ENCODE peak calls at places on chromosomes 3 and 15, in eight cellular contexts. B is breast epithelium; K is right lobe of liver; V is fibroblast of lung; W is cardiac fibroblast; P is Jurkat, Clone E6-1; D is AG04450; Q is CD8-positive, alpha-beta memory T cell. S is an unnamed sample.

GRCh38 chr15:85925649-85926237 is 131.0 kb upstream of the KLHL25 start:
- DNase-seq in W (no peak), V (no peak), P (no peak), B (no peak), D (no peak), Q (no peak), K (no peak), S (no peak)

GRCh38 chr15:43095708-43096347 is 10.0 kb downstream of the UBR1 start:
- DNase-seq in P (no peak), V (peak), D (no peak), Q (no peak), B (no peak), W (peak), K (no peak), S (no peak)

GRCh38 chr3:152232001-152232400 is 36.7 kb upstream of the MBNL1 start:
- DNase-seq in V (no peak), D (no peak), P (no peak), Q (no peak), K (no peak), B (no peak), W (no peak), S (no peak)

GRCh38 chr3:187963003-187963676 is 190.8 kb upstream of the LPP start:
- DNase-seq in Q (no peak), P (peak), V (no peak), B (no peak), K (no peak), D (no peak), W (no peak), S (no peak)

GRCh38 chr15:90889313-90889730 is 5.0 kb downstream of the FES start:
- DNase-seq in D (no peak), W (no peak), K (peak), B (no peak), Q (peak), V (peak), P (peak), S (no peak)

GRCh38 chr3:45110185-45110833 is 35.9 kb downstream of the CDCP1 start:
- DNase-seq in Q (no peak), V (no peak), D (no peak), W (no peak), P (peak), K (no peak), B (no peak), S (peak)

GRCh38 chr15:78429477-78429876 is 8.5 kb upstream of the IREB2 start:
- DNase-seq in Q (no peak), V (no peak), K (no peak), W (no peak), D (no peak), B (no peak), P (no peak), S (no peak)

GRCh38 chr3:98513136-98513535 is 9.6 kb downstream of the CLDND1 start:
- DNase-seq in V (peak), B (no peak), W (peak), P (no peak), K (no peak), D (no peak), Q (no peak), S (no peak)

GRCh38 chr15:95853350-95853749 is 477.1 kb upstream of the NR2F2 start:
- DNase-seq in W (peak), Q (no peak), V (no peak), B (no peak), K (no peak), D (no peak), P (no peak), S (no peak)

GRCh38 chr3:8147726-8148125 is 353.9 kb upstream of the LMCD1 start:
- DNase-seq in W (peak), B (no peak), Q (no peak), D (no peak), K (no peak), V (no peak), P (no peak), S (no peak)

GRCh38 chr15:87368511-87368910 is 888.0 kb downstream of the NTRK3 start:
- DNase-seq in B (no peak), K (no peak), W (peak), P (no peak), V (peak), Q (no peak), D (no peak), S (no peak)

GRCh38 chr3:186895406-186895805 is 34.9 kb upstream of the ST6GAL1 start:
- DNase-seq in Q (no peak), V (no peak), P (no peak), B (no peak), K (no peak), W (no peak), D (no peak), S (no peak)

GRCh38 chr3:29144807-29145206 is 136.1 kb upstream of the RBMS3 start:
- DNase-seq in B (no peak), V (peak), P (no peak), D (peak), Q (no peak), W (peak), K (no peak), S (no peak)

GRCh38 chr15:90789496-90789895 is 72.3 kb downstream of the BLM start:
- DNase-seq in B (no peak), V (peak), D (no peak), Q (no peak), P (no peak), W (no peak), K (no peak), S (no peak)

GRCh38 chr3:33355611-33356010 is 78.4 kb downstream of the FBXL2 start:
- DNase-seq in K (no peak), B (no peak), D (no peak), P (no peak), W (peak), Q (no peak), V (peak), S (no peak)

GRCh38 chr3:53806182-53807116 is 39.8 kb downstream of the CHDH start:
- DNase-seq in W (peak), P (no peak), Q (no peak), K (no peak), B (no peak), D (peak), V (peak), S (no peak)

GRCh38 chr3:188104050-188104449 is 49.9 kb upstream of the LPP start:
- DNase-seq in Q (no peak), K (no peak), P (no peak), W (no peak), B (no peak), D (no peak), V (peak), S (no peak)

GRCh38 chr15:66899555-66900350 is 165.6 kb upstream of the SMAD3 start:
- DNase-seq in V (peak), D (no peak), K (no peak), B (no peak), Q (no peak), W (peak), P (no peak), S (no peak)

GRCh38 chr3:193853511-193854219 is 260.7 kb downstream of the OPA1 start:
- DNase-seq in W (no peak), V (no peak), K (no peak), D (no peak), Q (no peak), B (no peak), P (no peak), S (no peak)

GRCh38 chr3:58164199-58164879 is 46.4 kb downstream of the DNASE1L3 start:
- DNase-seq in P (no peak), K (peak), B (no peak), Q (no peak), W (no peak), D (peak), V (peak), S (no peak)

GRCh38 chr3:58874248-58874741 is 175.5 kb downstream of the CFAP20DC start:
- DNase-seq in W (peak), D (no peak), B (no peak), V (peak), Q (no peak), K (no peak), P (no peak), S (no peak)

GRCh38 chr3:133425898-133426297 is 26.0 kb downstream of the BFSP2 start:
- DNase-seq in V (no peak), Q (no peak), B (no peak), K (no peak), D (no peak), P (no peak), W (no peak), S (no peak)

GRCh38 chr3:99954914-99955644 is 137.4 kb downstream of the CMSS1 start:
- DNase-seq in B (no peak), V (no peak), Q (no peak), K (no peak), D (no peak), P (no peak), W (no peak), S (no peak)

GRCh38 chr3:44887101-44887500 is 12.7 kb downstream of the TGM4 start:
- DNase-seq in P (no peak), Q (no peak), W (no peak), B (no peak), K (no peak), V (no peak), D (no peak), S (no peak)

GRCh38 chr3:119715105-119715504 is 12.3 kb downstream of the CFAP91 start:
- DNase-seq in V (no peak), B (no peak), D (no peak), Q (no peak), W (no peak), P (no peak), K (no peak), S (no peak)

GRCh38 chr15:59887211-59887610 is 116.9 kb upstream of the FOXB1 start:
- DNase-seq in P (no peak), Q (no peak), V (no peak), K (no peak), W (no peak), B (no peak), D (no peak), S (no peak)

GRCh38 chr15:88896339-88897033 is 1.1 kb upstream of the HAPLN3 start:
- DNase-seq in P (no peak), D (no peak), B (no peak), K (no peak), Q (no peak), V (no peak), W (no peak), S (no peak)

GRCh38 chr3:38843898-38844297 is 27.9 kb upstream of the SCN10A start:
- DNase-seq in Q (no peak), W (peak), V (peak), B (no peak), D (peak), P (peak), K (no peak), S (no peak)

GRCh38 chr3:169400205-169400604 is 263.3 kb downstream of the MECOM start:
- DNase-seq in D (no peak), K (no peak), B (no peak), W (no peak), Q (no peak), P (no peak), V (no peak), S (no peak)

GRCh38 chr3:131072845-131073244 is 46.2 kb downstream of the NEK11 start:
- DNase-seq in K (no peak), B (no peak), P (no peak), D (no peak), V (peak), W (peak), Q (no peak), S (no peak)

GRCh38 chr3:101464235-101464634 is 48.8 kb downstream of the SENP7 start:
- DNase-seq in P (no peak), V (no peak), D (no peak), B (no peak), K (no peak), Q (no peak), W (no peak), S (no peak)

GRCh38 chr3:101461451-101461850 is 51.6 kb downstream of the SENP7 start:
- DNase-seq in W (no peak), V (no peak), P (no peak), B (no peak), D (no peak), K (no peak), Q (no peak), S (no peak)

GRCh38 chr3:101466465-101467309 is 46.3 kb downstream of the SENP7 start:
- DNase-seq in W (no peak), P (no peak), K (peak), Q (peak), V (no peak), B (no peak), D (no peak), S (peak)
- H3K4me3 ChIP-seq in W (no peak), P (no peak), K (no peak), Q (peak), V (no peak), B (no peak), D (no peak), S (no peak)

GRCh38 chr15:58066042-58066867 is 744 bp upstream of the ALDH1A2 start:
- DNase-seq in D (no peak), W (peak), P (no peak), B (peak), V (peak), K (peak), Q (peak), S (no peak)
- H3K4me3 ChIP-seq in D (peak), W (peak), P (no peak), B (peak), V (peak), K (peak), Q (peak), S (peak)

DNA sequence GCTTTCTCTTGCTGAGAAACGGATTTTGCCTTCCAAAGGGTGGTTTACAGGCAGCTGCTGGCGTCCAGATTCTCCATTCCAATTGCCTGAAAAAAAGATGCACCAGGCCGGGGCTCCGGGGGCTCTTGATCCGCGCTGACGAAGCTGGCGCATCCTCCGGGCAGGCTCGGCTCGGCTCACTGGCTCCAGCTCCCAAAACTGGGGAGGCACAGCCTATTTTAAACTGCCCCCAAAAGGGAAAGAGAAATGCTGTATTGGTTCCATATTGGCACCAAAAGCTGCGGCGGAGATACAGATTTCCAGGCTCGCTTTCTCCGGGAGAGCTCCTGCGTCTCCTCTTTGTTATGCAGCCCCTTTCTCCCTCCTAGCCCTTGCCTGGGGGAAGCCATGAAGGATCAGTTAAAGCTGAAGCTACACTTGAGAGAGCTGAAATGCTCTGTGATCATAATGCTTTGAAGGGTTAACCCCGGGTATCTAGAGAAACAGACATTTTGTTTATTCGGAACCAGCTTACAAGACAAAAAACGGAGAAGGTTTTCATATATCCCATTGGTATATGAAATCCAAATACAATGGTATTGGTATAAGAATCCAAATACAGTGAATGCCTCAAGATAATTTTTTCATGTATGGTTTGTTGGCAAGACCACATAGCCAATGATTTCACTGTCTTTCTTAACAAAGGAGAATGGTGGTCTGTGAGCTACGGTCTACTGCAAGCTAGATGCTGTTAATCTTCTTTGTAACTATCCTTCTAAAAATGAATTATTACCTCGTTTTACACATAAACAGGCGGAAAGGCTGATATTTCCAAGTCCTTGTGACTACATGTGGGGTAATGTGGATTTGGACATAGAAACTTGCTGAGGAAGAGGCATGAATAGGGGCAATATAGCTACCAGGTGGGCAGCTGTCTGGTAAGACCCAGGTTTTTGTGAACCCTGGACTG is 704 bp downstream of the CD200 start:
- DNase-seq in B (no peak), D (no peak), V (peak), Q (no peak), P (no peak), K (no peak), W (peak), S (peak)
- H3K4me3 ChIP-seq in B (peak), D (peak), V (peak), Q (peak), P (no peak), K (no peak), W (peak), S (peak)

DNA sequence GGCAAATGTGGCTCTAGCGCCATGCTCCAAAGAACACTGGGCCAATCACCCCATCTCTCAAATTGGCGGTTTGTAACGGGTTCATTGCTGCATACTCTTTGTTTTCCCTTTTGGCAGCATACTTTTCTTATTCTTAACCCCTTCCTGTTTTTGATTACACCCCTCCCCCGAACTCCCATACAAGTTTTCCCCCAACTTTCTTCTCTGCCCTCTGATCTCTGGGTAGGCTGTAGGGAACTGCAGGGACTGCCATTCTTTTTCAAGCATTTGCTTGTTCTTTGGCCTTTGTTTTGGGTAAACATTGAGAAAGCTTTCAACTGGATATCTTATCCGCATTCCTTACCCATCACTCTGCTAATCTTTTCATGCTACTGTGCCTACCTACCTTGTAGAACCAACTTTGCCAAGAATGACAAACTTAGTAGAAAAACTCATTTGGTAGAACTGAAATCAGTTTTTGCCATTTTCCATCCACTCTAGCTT is 1.6 kb downstream of the PPM1L start:
- DNase-seq in W (no peak), P (no peak), V (no peak), B (no peak), Q (no peak), D (no peak), K (no peak), S (no peak)
- H3K4me3 ChIP-seq in W (no peak), P (no peak), V (no peak), B (peak), Q (no peak), D (no peak), K (peak), S (no peak)

DNA sequence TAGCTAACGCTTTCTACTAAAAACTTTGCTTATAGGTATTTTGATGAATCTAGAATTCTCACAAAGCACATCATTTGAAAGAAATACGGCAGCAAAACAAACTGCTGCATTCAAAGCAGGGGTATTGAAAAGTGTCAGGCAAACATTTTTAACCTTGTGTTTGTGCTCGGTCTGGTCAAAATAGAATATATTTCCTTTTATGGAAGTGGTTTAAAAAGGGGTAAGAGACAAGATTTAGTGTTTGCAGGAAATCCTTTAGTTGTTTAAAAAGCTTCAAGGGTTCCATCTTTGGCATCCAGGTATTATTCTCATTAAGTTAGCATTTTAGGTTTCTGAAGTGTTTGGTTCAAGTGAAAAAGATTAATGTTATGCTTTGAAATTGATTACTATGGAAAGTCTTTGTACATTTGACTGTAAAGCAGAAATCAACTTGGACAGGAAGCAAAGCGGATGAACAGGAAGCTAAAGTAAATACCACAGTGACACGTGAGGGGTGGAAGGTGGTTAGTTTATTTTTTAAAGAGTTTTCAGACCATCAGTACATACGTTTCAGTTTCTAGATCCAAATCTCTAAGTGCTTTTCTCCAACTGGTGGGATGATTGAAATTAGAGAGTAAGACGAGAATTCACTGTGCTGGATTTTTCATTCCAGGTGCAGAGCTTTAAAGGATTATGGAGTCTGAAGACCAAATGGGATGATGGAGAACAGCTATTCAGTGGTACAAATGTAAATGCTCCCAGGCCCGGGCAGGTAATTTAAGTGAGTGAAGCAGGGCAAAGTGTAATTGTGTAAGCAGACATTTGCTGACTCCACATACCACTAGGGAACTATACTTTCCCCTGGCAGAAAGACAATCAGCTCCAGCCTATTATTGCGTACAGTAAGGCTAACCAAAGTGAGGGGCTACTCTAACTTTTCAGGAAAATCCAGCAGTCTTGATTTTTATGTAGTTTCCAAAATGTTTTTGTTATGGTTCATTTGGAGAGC is 341.8 kb upstream of the TBL1XR1 start:
- DNase-seq in D (no peak), W (peak), K (no peak), Q (no peak), P (peak), V (no peak), B (no peak), S (peak)
- H3K4me3 ChIP-seq in D (no peak), W (no peak), K (no peak), Q (peak), P (no peak), V (no peak), B (no peak), S (no peak)

GRCh38 chr15:69443032-69443611 is 9.5 kb upstream of the RPLP1 start:
- DNase-seq in B (no peak), P (no peak), W (no peak), D (no peak), Q (no peak), K (no peak), V (no peak), S (no peak)
- H3K4me3 ChIP-seq in B (no peak), P (no peak), W (no peak), D (no peak), Q (no peak), K (no peak), V (no peak), S (no peak)

GRCh38 chr15:23690450-23690852 is 3.3 kb upstream of the NDN start:
- DNase-seq in P (no peak), B (peak), K (no peak), W (peak), D (peak), Q (no peak), V (peak), S (no peak)
- H3K4me3 ChIP-seq in P (no peak), B (no peak), K (no peak), W (no peak), D (no peak), Q (no peak), V (no peak), S (no peak)

DNA sequence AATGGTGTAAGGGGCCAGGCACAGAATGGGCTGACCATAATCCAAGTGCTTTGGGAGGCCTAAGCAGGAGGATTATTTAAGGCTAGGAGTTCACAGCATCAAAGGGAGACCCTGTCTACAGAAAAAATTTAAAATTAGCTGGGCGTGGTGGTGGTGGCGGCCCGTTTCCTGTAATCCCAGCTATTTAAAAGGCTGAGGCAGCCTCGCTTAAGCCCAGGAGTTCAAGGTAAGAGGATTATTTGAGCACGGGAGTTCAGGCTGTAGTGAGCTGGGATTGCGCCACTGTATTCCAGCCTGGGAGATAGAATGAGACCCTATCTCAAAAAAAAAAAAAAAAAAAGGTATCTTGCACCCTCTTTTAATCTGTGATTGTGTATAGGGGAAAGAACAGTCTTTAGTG is 1.9 kb downstream of the TMA7 start:
- DNase-seq in Q (no peak), P (no peak), V (no peak), D (no peak), K (no peak), W (no peak), B (no peak), S (no peak)
- H3K4me3 ChIP-seq in Q (no peak), P (peak), V (peak), D (peak), K (no peak), W (no peak), B (no peak), S (no peak)